ENCODE peak calls at places on chromosomes 7 and 10, in six cellular contexts. A is OCI-LY7, G is GM23338, J is HCT116, W is neural progenitor cell, B is MM.1S. M is an unnamed sample.

GRCh38 chr10:125000366-125001312 is 58.7 kb downstream of the ZRANB1 start:
- DNase-seq in G (peak), B (no peak), J (no peak), W (peak), A (no peak), M (peak)

GRCh38 chr10:14382022-14382421 is 51.3 kb upstream of the FRMD4A start:
- DNase-seq in B (peak), A (no peak), G (no peak), J (no peak), W (no peak), M (no peak)

GRCh38 chr7:95586951-95587301 is 9.4 kb downstream of the PDK4 start:
- DNase-seq in J (no peak), A (no peak), B (no peak), W (no peak), G (no peak), M (no peak)

GRCh38 chr7:7183061-7183832 is 903 bp downstream of the C1GALT1 start:
- DNase-seq in W (peak), J (no peak), B (peak), G (peak), A (peak), M (peak)

GRCh38 chr10:97701438-97702064 is 12.0 kb upstream of the MARVELD1 start:
- DNase-seq in J (no peak), B (peak), W (peak), A (peak), G (peak), M (peak)

GRCh38 chr10:88728107-88728763 is 22.2 kb downstream of the LIPK start:
- DNase-seq in A (peak), B (no peak), J (peak), W (peak), G (peak), M (peak)

GRCh38 chr10:23530079-23530478 is 91.2 kb downstream of the OTUD1 start:
- DNase-seq in A (peak), B (peak), G (no peak), W (no peak), J (no peak), M (peak)

GRCh38 chr10:3783721-3784432 is 1.1 kb downstream of the KLF6 start:
- DNase-seq in J (no peak), A (peak), W (peak), B (peak), G (peak), M (peak)

GRCh38 chr10:70804424-70804814 is 11.3 kb upstream of the SGPL1 start:
- DNase-seq in J (no peak), G (no peak), A (no peak), B (no peak), W (no peak), M (peak)

GRCh38 chr7:137760111-137760510 is 86.7 kb downstream of the DGKI start:
- DNase-seq in W (peak), J (no peak), B (no peak), A (no peak), G (peak), M (no peak)

GRCh38 chr7:12281026-12281425 is 69.9 kb downstream of the TMEM106B start:
- DNase-seq in B (no peak), G (no peak), W (no peak), J (no peak), A (no peak), M (no peak)

GRCh38 chr10:44865289-44865671 is 45.9 kb upstream of the TMEM72 start:
- DNase-seq in G (peak), B (no peak), A (no peak), J (no peak), W (peak), M (no peak)

GRCh38 chr10:132110091-132110490 is 44.3 kb downstream of the JAKMIP3 start:
- DNase-seq in B (no peak), W (no peak), J (no peak), G (no peak), A (no peak), M (no peak)

GRCh38 chr10:93758510-93758885 is 762 bp downstream of the LGI1 start:
- DNase-seq in B (no peak), A (no peak), J (no peak), G (no peak), W (no peak), M (no peak)

GRCh38 chr10:26481914-26482550 is 43.9 kb downstream of the APBB1IP start:
- DNase-seq in A (peak), J (no peak), W (no peak), B (no peak), G (no peak), M (no peak)

GRCh38 chr7:151544183-151544582 is 24.5 kb upstream of the RHEB start:
- DNase-seq in B (no peak), J (no peak), W (no peak), A (no peak), G (no peak), M (no peak)

GRCh38 chr7:95631545-95631944 is 35.2 kb upstream of the PDK4 start:
- DNase-seq in B (no peak), G (no peak), W (no peak), A (no peak), J (no peak), M (no peak)

GRCh38 chr10:72329290-72330058 is 25.2 kb downstream of the DNAJB12 start:
- DNase-seq in W (peak), A (peak), B (no peak), J (no peak), G (no peak), M (no peak)

GRCh38 chr10:34343764-34344163 is 471.3 kb downstream of the PARD3 start:
- DNase-seq in G (no peak), J (no peak), A (no peak), W (no peak), B (no peak), M (peak)

GRCh38 chr10:48505394-48506112 is 99.3 kb downstream of the ARHGAP22 start:
- DNase-seq in J (no peak), B (no peak), G (peak), W (no peak), A (no peak), M (no peak)

GRCh38 chr7:4845740-4846142 is 16.1 kb downstream of the PAPOLB start:
- DNase-seq in B (no peak), J (no peak), A (no peak), W (peak), G (peak), M (peak)

GRCh38 chr10:89221919-89222318 is 14.8 kb upstream of the CH25H start:
- DNase-seq in A (no peak), W (no peak), G (no peak), J (no peak), B (no peak), M (no peak)

GRCh38 chr10:25547391-25547790 is 372.6 kb downstream of the GPR158 start:
- DNase-seq in W (peak), G (peak), J (no peak), B (no peak), A (no peak), M (no peak)

GRCh38 chr10:131751827-131752775 is 148.7 kb upstream of the PPP2R2D start:
- DNase-seq in A (no peak), G (peak), W (no peak), B (no peak), J (no peak), M (no peak)

GRCh38 chr10:75180592-75180991 is 30.0 kb upstream of the VDAC2 start:
- DNase-seq in W (no peak), A (no peak), J (no peak), G (no peak), B (no peak), M (peak)

GRCh38 chr10:35307297-35307696 is 29.0 kb upstream of the CCNY start:
- DNase-seq in B (no peak), A (no peak), W (no peak), G (no peak), J (no peak), M (peak)

GRCh38 chr10:79342811-79343541 is 4.3 kb upstream of the PPIF start:
- DNase-seq in W (no peak), J (no peak), A (no peak), G (no peak), B (no peak), M (peak)

GRCh38 chr10:119104653-119105024 is 726 bp downstream of the DENND10 start:
- DNase-seq in B (no peak), A (peak), W (peak), G (peak), J (no peak), M (no peak)

GRCh38 chr7:83738436-83738835 is 89.5 kb upstream of the SEMA3E start:
- DNase-seq in W (peak), J (no peak), G (no peak), B (no peak), A (no peak), M (no peak)

GRCh38 chr10:25661632-25662031 is 272.4 kb upstream of the MYO3A start:
- DNase-seq in J (no peak), A (no peak), W (no peak), B (no peak), G (no peak), M (no peak)

GRCh38 chr7:90458104-90458503 is 11.3 kb upstream of the PTTG1IP2 start:
- DNase-seq in W (no peak), J (no peak), A (no peak), G (no peak), B (no peak), M (no peak)

GRCh38 chr7:95469850-95470249 is 15.9 kb upstream of the ASB4 start:
- DNase-seq in W (peak), J (no peak), G (peak), A (peak), B (no peak), M (no peak)

GRCh38 chr7:2488272-2488645 is 12.1 kb upstream of the GRIFIN start:
- DNase-seq in A (no peak), W (no peak), B (no peak), J (no peak), G (no peak), M (peak)

GRCh38 chr10:18340496-18341051 is 200.3 kb downstream of the CACNB2 start:
- DNase-seq in G (peak), A (no peak), W (peak), B (no peak), J (no peak), M (peak)

GRCh38 chr7:94375167-94375566 is 19.5 kb upstream of the COL1A2 start:
- DNase-seq in A (no peak), W (peak), G (peak), J (no peak), B (no peak), M (peak)

GRCh38 chr10:26486985-26487850 is 49.1 kb downstream of the APBB1IP start:
- DNase-seq in J (peak), G (no peak), W (no peak), B (no peak), A (no peak), M (peak)

GRCh38 chr7:134671670-134672069 is 25.0 kb downstream of the BPGM start:
- DNase-seq in G (no peak), B (no peak), J (no peak), A (no peak), W (no peak), M (no peak)

GRCh38 chr10:8113616-8114015 is 59.1 kb downstream of the GATA3 start:
- DNase-seq in G (peak), A (no peak), J (no peak), B (no peak), W (no peak), M (no peak)

DNA sequence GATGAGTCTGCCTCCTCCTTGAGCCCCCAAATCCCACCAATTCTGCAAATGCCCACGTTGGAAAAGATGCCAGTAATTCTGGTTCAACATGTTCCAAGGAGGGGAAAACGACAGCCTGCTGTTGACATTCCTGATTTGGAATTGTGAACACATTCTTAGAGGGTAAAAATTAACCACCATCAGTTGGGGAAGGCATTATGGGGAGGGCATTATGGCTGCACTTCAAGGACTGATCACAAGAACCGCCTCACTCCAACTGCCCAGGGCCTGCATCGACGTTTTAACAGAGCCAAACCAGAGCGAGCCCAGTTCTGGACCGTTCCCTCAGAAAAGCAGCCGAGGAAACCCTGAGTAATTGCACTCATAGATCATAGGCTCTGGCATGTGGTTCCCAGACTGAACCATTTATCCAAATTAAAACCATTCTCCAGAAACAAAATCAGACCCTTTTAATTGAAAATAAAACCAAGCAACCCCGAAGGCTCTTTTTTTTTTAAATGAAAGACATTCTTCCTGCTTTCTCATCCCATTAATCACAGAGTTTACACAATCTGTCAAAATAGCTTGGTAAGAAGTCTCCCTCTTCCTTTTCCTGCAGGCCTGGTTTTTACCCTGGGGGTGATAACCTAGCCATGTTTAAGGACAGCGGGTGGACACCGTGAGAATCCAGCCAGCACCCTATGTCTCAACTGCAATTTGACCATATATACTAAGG is 8.0 kb downstream of the TNS3 start:
- DNase-seq in G (no peak), J (no peak), W (no peak), B (no peak), A (no peak), M (peak)
- TF ChIP-seq EZH2phosphoT487 in G (no peak), J (no peak), W (no peak), B (no peak), A (no peak), M (peak)

GRCh38 chr7:158320328-158320727 is 267.3 kb downstream of the PTPRN2 start:
- DNase-seq in W (no peak), J (no peak), A (no peak), B (no peak), G (no peak), M (no peak)
- TF ChIP-seq EZH2phosphoT487 in W (no peak), J (no peak), A (no peak), B (no peak), G (no peak), M (no peak)

GRCh38 chr7:47991270-47991669 is 11.9 kb upstream of the HUS1 start:
- DNase-seq in B (no peak), A (peak), W (no peak), J (no peak), G (no peak), M (no peak)

GRCh38 chr7:47990592-47990991 is 11.2 kb upstream of the HUS1 start:
- DNase-seq in J (no peak), A (no peak), W (no peak), G (no peak), B (no peak), M (no peak)

GRCh38 chr7:47991741-47992311 is 12.4 kb upstream of the HUS1 start:
- DNase-seq in J (no peak), B (peak), A (peak), W (peak), G (peak), M (peak)

GRCh38 chr7:47992446-47992845 is 13.0 kb upstream of the HUS1 start:
- DNase-seq in B (no peak), A (no peak), G (peak), W (no peak), J (no peak), M (peak)

DNA sequence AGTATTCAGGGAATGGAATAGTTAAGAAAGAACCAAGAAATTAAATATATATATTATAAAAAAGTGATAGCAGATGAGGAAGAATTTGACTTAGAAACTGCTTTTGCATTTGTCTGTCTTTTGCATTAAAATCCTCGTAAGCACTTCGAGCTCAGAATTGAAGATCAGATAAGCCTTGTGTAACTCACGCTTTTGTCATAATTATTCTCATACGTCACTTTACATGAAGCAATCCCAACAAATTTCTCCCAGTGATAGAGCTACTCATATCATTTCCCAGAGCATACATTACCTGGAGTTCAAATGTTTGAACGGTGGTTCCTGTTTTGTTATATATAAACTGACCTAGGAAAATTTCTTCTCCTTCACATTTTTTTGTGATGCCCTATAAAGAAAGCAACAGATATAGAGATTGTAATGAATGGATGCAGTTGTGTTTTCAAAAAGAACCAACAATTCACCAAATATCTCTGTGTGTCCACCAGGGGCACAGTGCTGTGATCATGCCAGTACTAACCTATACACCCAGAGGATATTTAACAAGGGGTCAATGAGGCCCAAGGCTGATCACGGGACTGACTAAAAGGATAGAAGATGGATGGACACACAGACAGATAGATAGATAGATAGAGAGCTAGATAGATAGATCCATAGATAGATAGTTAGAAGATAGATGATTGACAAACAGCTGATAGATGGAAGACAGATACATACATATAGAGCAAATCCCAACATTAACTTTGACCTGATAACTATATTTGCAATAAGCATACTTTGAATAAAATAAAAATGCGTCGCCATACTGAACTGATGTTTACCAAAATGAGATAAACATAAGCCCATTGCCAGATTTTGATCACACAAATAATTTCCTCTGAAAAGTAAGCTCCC is 9.3 kb upstream of the HUS1 start:
- DNase-seq in G (peak), B (peak), A (peak), W (no peak), J (no peak), M (peak)
- TF ChIP-seq EZH2phosphoT487 in G (no peak), B (no peak), A (no peak), W (no peak), J (no peak), M (no peak)

GRCh38 chr10:95391570-95392249 is 100.9 kb upstream of the PDLIM1 start:
- DNase-seq in W (peak), A (peak), B (peak), J (no peak), G (peak), M (peak)
- TF ChIP-seq EZH2phosphoT487 in W (no peak), A (no peak), B (no peak), J (no peak), G (no peak), M (no peak)

GRCh38 chr10:58963723-58964124 is 212.7 kb upstream of the PHYHIPL start:
- DNase-seq in W (peak), G (peak), B (no peak), J (no peak), A (no peak), M (no peak)
- TF ChIP-seq EZH2phosphoT487 in W (peak), G (no peak), B (no peak), J (no peak), A (no peak), M (no peak)

DNA sequence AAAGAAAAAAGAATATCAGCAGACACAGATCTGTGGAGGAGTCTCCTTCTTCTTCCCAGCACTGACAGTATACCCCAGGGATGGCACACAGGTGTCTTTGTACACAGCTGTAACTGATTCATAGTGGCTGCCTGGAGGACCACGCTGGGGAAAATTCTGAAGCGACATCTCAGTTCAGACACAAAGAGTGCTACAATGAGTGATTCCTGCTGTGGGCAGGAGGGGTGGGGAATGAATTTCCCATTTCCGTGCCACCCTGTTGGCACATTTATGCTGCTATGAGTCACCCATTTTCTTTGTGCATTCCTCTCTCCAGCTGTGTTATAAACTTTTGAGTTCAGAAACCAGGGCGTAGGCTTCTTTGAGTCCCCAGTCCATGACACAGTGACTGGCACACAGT is 24.2 kb upstream of the NPS start:
- DNase-seq in A (no peak), B (no peak), G (no peak), J (peak), W (no peak), M (peak)
- TF ChIP-seq EZH2phosphoT487 in A (no peak), B (no peak), G (no peak), J (no peak), W (no peak), M (no peak)

DNA sequence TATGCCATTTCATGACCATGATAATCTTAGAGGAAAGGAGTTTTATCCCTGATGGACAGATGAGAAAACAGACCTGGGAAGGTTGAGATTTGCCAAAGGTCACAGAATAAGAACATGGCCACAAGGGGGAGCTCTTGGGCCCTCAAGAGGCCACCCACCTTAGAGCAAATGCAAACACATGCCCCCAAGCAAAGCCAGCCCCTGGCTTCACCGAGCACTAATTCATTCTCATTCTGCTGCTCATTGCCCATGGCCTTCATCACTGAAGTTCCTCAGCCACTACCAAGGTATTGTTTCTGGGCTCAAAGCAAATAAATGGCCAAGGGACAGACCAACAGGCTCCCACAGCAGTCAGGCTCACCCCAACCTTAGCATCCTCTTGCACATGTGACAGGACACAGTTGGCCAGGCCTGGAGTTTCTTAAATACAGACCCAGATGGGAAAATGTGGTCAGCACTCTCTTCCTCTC is 44.2 kb downstream of the PDLIM1 start:
- DNase-seq in G (peak), A (peak), B (peak), W (peak), J (peak), M (peak)
- TF ChIP-seq EZH2phosphoT487 in G (no peak), A (no peak), B (no peak), W (no peak), J (no peak), M (no peak)

DNA sequence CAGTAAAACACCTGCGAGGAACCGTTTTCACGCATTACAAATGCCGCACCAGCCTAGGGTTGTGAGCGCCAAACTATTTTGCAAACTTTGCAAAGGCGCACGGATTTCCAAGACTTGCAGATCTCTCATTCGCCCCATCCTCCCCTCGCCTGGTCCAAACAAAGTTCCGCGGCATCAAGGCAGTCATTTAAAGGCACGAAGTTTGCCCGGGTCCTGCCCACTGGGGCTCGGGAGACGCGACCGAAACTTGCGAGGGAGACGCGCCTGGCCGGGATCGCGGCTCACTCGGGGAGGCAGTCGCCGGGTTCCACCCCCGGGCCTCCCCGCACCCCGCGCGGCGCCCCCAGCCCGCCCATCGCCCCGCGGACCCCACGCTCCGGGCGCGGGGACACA is 599 bp downstream of the USP6NL start:
- DNase-seq in G (peak), J (no peak), A (peak), B (peak), W (peak), M (peak)
- TF ChIP-seq EZH2phosphoT487 in G (no peak), J (no peak), A (no peak), B (no peak), W (no peak), M (no peak)

GRCh38 chr10:112271982-112272381 is 11.2 kb upstream of the TECTB start:
- DNase-seq in J (no peak), W (no peak), G (no peak), A (no peak), B (no peak), M (peak)
- TF ChIP-seq EZH2phosphoT487 in J (no peak), W (no peak), G (no peak), A (no peak), B (no peak), M (no peak)

M was measured in GM23248.